ENCODE peak calls at places on chromosomes 1 and 21, in ten cellular contexts. P is omental fat pad, U is GM23338, M is breast epithelium, V is GM13976, Y is epithelial cell of esophagus, X is ovary, D is PC-3, B is spleen, E is H1. S is an unnamed sample.

GRCh38 chr1:64983110-64983509 is 16.8 kb upstream of the JAK1 start:
- DNase-seq in U (no peak), B (no peak), P (no peak), X (no peak), D (peak), Y (peak), M (peak), E (no peak), V (no peak), S (no peak)

GRCh38 chr1:205481629-205482071 is 22.8 kb upstream of the CDK18 start:
- DNase-seq in X (no peak), U (no peak), B (no peak), M (no peak), D (no peak), P (no peak), V (no peak), Y (peak), E (no peak), S (no peak)

GRCh38 chr1:116514708-116515525 is 55.9 kb downstream of the CD58 start:
- DNase-seq in U (no peak), E (no peak), B (peak), P (no peak), Y (peak), D (peak), M (no peak), X (no peak), V (peak), S (no peak)

GRCh38 chr1:100387209-100387608 is 34.9 kb downstream of the CDC14A start:
- DNase-seq in D (no peak), B (no peak), X (no peak), P (no peak), V (no peak), M (no peak), E (no peak), U (peak), Y (no peak), S (no peak)

GRCh38 chr1:26999440-26999987 is 6.0 kb downstream of the TRNP1 start:
- DNase-seq in Y (peak), D (peak), U (peak), P (no peak), E (peak), X (peak), B (no peak), V (no peak), M (peak), S (peak)

GRCh38 chr1:32464716-32465540 is at the start of gene ZBTB8B:
- DNase-seq in X (peak), D (peak), B (peak), E (peak), M (peak), Y (peak), P (no peak), U (peak), V (peak), S (peak)

GRCh38 chr1:154157520-154158306 is 2.8 kb upstream of the NUP210L start:
- DNase-seq in P (no peak), M (no peak), Y (peak), U (no peak), X (no peak), E (no peak), B (no peak), V (peak), D (no peak), S (no peak)

GRCh38 chr1:112298558-112298957 is 97.5 kb upstream of the CTTNBP2NL start:
- DNase-seq in E (peak), V (peak), P (peak), Y (peak), B (no peak), X (no peak), M (peak), D (peak), U (peak), S (peak)

GRCh38 chr1:101310484-101310883 is 73.7 kb downstream of the S1PR1 start:
- DNase-seq in Y (no peak), X (no peak), V (no peak), P (no peak), M (no peak), B (no peak), U (no peak), D (no peak), E (no peak), S (no peak)

GRCh38 chr1:107817909-107818308 is 147.1 kb downstream of the VAV3 start:
- DNase-seq in E (no peak), Y (no peak), P (no peak), X (no peak), M (no peak), V (no peak), U (no peak), D (no peak), B (no peak), S (no peak)

GRCh38 chr1:22850681-22851080 is 122.0 kb downstream of the LACTBL1 start:
- DNase-seq in P (no peak), M (no peak), U (no peak), D (peak), X (peak), V (no peak), Y (no peak), B (no peak), E (no peak), S (no peak)

GRCh38 chr1:78843111-78843908 is 163.2 kb downstream of the ADGRL4 start:
- DNase-seq in Y (no peak), V (no peak), U (no peak), E (no peak), D (peak), B (no peak), X (no peak), M (no peak), P (no peak), S (no peak)

GRCh38 chr1:36326499-36326898 is 3.1 kb upstream of the EVA1B start:
- DNase-seq in U (no peak), V (no peak), D (peak), P (no peak), M (no peak), E (no peak), B (no peak), X (peak), Y (peak), S (no peak)

GRCh38 chr1:150235436-150235851 is 468 bp downstream of the ANP32E start:
- DNase-seq in B (no peak), Y (peak), D (no peak), P (no peak), X (no peak), U (no peak), M (no peak), E (no peak), V (peak), S (no peak)

GRCh38 chr1:27366411-27367159 is at the start of gene MAP3K6:
- DNase-seq in D (peak), P (peak), V (peak), Y (peak), M (peak), B (peak), X (peak), E (peak), U (peak), S (peak)

GRCh38 chr1:6105218-6105679 is 59.6 kb downstream of the KCNAB2 start:
- DNase-seq in U (no peak), D (peak), E (no peak), X (no peak), P (no peak), M (no peak), Y (no peak), B (peak), V (no peak), S (no peak)

GRCh38 chr1:186183219-186183618 is 191.8 kb downstream of the TPR start:
- DNase-seq in M (no peak), X (no peak), U (no peak), Y (peak), B (no peak), V (no peak), E (no peak), P (no peak), D (peak), S (no peak)

GRCh38 chr1:2638466-2639115 is 5.8 kb upstream of the MMEL1 start:
- DNase-seq in D (no peak), Y (no peak), M (no peak), B (no peak), U (no peak), V (no peak), P (no peak), E (no peak), X (no peak), S (no peak)

GRCh38 chr1:78884685-78885452 is 121.7 kb downstream of the ADGRL4 start:
- DNase-seq in Y (no peak), P (no peak), U (no peak), D (no peak), E (no peak), B (no peak), V (no peak), X (no peak), M (no peak), S (peak)

GRCh38 chr1:174800221-174800791 is 199.4 kb upstream of the CACYBP start:
- DNase-seq in U (peak), M (no peak), V (no peak), Y (no peak), P (peak), D (no peak), X (peak), B (peak), E (no peak), S (peak)

GRCh38 chr1:11531943-11532342 is 53.0 kb downstream of the DISP3 start:
- DNase-seq in X (no peak), D (no peak), U (no peak), E (no peak), P (no peak), B (peak), M (no peak), V (no peak), Y (no peak), S (no peak)

GRCh38 chr21:38848187-38848609 is 42.5 kb downstream of the ETS2 start:
- DNase-seq in X (no peak), Y (no peak), B (no peak), D (no peak), U (no peak), E (peak), M (no peak), V (no peak), P (no peak), S (no peak)

GRCh38 chr1:223129229-223129851 is 13.7 kb downstream of the TLR5 start:
- DNase-seq in E (peak), B (peak), U (peak), D (no peak), M (no peak), X (peak), Y (peak), P (peak), V (peak), S (peak)
- TF ChIP-seq CTCF in E (peak), B (peak), U (peak), D (peak), M (peak), X (peak), Y (peak), P (no peak), V (peak), S (peak)

GRCh38 chr1:19115082-19115808 is 94.8 kb downstream of the UBR4 start:
- DNase-seq in Y (no peak), X (no peak), V (no peak), P (no peak), B (no peak), M (no peak), E (no peak), D (no peak), U (no peak), S (no peak)

GRCh38 chr1:19109545-19109944 is 100.5 kb downstream of the UBR4 start:
- DNase-seq in V (no peak), E (no peak), Y (no peak), D (no peak), X (no peak), U (no peak), M (no peak), P (no peak), B (no peak), S (no peak)

GRCh38 chr1:19110266-19110927 is 99.7 kb downstream of the UBR4 start:
- DNase-seq in X (no peak), M (no peak), D (no peak), Y (no peak), V (no peak), U (no peak), P (no peak), E (no peak), B (no peak), S (no peak)

GRCh38 chr1:19113362-19114092 is 96.5 kb downstream of the UBR4 start:
- DNase-seq in V (peak), U (peak), P (no peak), B (no peak), E (no peak), Y (peak), D (peak), X (no peak), M (no peak), S (peak)
- TF ChIP-seq CTCF in V (no peak), U (peak), P (no peak), B (peak), E (peak), Y (peak), D (peak), X (no peak), M (peak), S (peak)

GRCh38 chr21:28624626-28625025 is 368.1 kb downstream of the LTN1 start:
- DNase-seq in Y (peak), B (no peak), U (no peak), M (no peak), X (no peak), E (no peak), D (peak), V (no peak), P (no peak), S (no peak)
- TF ChIP-seq CTCF in Y (no peak), B (no peak), U (no peak), M (no peak), X (no peak), E (no peak), D (no peak), V (no peak), P (no peak), S (no peak)

GRCh38 chr1:17598251-17598650 is 58.8 kb downstream of the ARHGEF10L start:
- DNase-seq in U (no peak), B (no peak), X (no peak), P (no peak), E (no peak), D (no peak), V (no peak), M (no peak), Y (no peak), S (no peak)

GRCh38 chr1:17603091-17603841 is 63.8 kb downstream of the ARHGEF10L start:
- DNase-seq in D (no peak), E (no peak), P (no peak), V (no peak), U (no peak), Y (no peak), X (no peak), B (no peak), M (no peak), S (peak)

GRCh38 chr1:17599301-17600300 is 60.1 kb downstream of the ARHGEF10L start:
- DNase-seq in D (no peak), E (no peak), M (no peak), P (no peak), X (no peak), Y (no peak), B (no peak), V (no peak), U (no peak), S (no peak)

GRCh38 chr1:17600313-17600712 is 60.8 kb downstream of the ARHGEF10L start:
- DNase-seq in U (no peak), M (no peak), E (no peak), Y (no peak), B (no peak), P (no peak), V (no peak), D (no peak), X (no peak), S (no peak)

DNA sequence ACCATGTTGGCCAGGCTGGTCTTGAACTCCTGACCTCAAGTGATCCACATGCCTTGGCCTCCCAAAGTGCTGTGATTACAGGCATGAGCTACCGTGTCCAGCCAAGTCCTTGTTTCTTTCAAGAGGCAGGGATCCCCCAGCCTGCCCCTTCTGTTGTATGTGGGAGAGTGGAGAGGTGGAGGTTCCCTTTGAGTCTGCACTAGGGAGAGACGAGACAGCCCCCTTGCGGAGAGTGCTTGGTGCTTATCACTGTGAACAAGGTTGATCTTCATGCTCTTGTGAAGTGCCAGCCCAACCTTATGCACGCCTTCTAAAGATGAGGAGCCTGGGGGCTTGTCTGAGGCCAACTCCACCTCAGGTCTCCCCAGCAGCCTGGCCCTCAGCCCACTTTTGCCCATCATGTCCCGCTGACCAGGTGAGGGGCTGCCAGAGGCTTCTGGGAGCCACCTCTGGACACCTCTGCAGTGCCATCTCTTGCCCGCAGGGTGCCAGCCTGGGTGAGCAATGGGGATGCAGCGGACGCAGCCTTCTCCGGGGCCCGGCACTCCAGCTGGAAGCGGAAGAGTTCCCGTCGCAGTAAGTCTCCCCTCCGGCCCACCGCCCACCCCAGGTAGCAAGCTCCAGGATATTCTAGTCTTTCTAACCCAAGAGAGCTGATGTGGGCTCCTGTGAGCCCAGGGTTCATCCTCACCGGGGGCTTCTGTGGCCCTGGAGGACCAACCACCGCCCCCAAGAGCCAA is 62.3 kb downstream of the ARHGEF10L start:
- DNase-seq in V (no peak), M (no peak), B (no peak), U (peak), E (no peak), X (no peak), P (no peak), D (no peak), Y (no peak), S (no peak)
- TF ChIP-seq CTCF in V (no peak), M (no peak), B (no peak), U (peak), E (peak), X (no peak), P (no peak), D (no peak), Y (no peak), S (no peak)